ENCODE peak calls at places on chromosomes 12 and 14, in seven cellular contexts. V is OCI-LY7, W is PC-3, X is fibroblast of lung, P is nephron progenitor cell, D is A549, Q is epithelial cell of esophagus. A is an unnamed sample.
A peak's percentile ranks its signal among the peaks of the same experiment; 100 is the strongest.

GRCh38 chr14:77965919-77966435 is 166.1 kb downstream of the ADCK1 start:
- DNase-seq in P (peak; percentile 70), D (peak; percentile 42), X (peak; percentile 11), Q (peak; percentile 37), W (peak; percentile 16), V (no peak), A (peak; percentile 67)

GRCh38 chr12:29562167-29562776 is 64.8 kb upstream of the OVCH1 start:
- DNase-seq in V (no peak), D (no peak), X (peak; percentile 96), P (no peak), Q (no peak), W (no peak), A (no peak)

GRCh38 chr14:60862283-60862682 is 118.6 kb downstream of the TRMT5 start:
- DNase-seq in D (no peak), W (peak; percentile 92), Q (peak; percentile 82), V (no peak), P (no peak), X (peak; percentile 84), A (no peak)

GRCh38 chr14:51094901-51095853 is at the start of gene TRIM9:
- DNase-seq in D (peak; percentile 99), X (peak; percentile 94), Q (peak; percentile 97), W (peak; percentile 99), P (peak; percentile 99), V (peak; percentile 93), A (peak; percentile 99)

GRCh38 chr12:68031881-68032739 is 42.9 kb downstream of the IFNG-AS1 start:
- DNase-seq in P (no peak), V (no peak), Q (no peak), D (no peak), W (no peak), X (no peak), A (no peak)

GRCh38 chr12:93042283-93042682 is 113.2 kb upstream of the EEA1 start:
- DNase-seq in P (no peak), X (no peak), V (no peak), W (no peak), Q (no peak), D (no peak), A (no peak)

GRCh38 chr12:40175489-40175888 is 49.3 kb upstream of the LRRK2 start:
- DNase-seq in X (no peak), P (no peak), D (no peak), W (no peak), V (no peak), Q (no peak), A (no peak)

GRCh38 chr12:124745468-124745890 is 118.2 kb downstream of the SCARB1 start:
- DNase-seq in X (no peak), W (no peak), Q (no peak), P (no peak), V (no peak), D (no peak), A (no peak)

GRCh38 chr14:100030441-100031153 is 34.6 kb upstream of the EVL start:
- DNase-seq in X (peak; percentile 94), D (peak; percentile 37), V (no peak), Q (peak; percentile 88), W (peak; percentile 75), P (no peak), A (no peak)

GRCh38 chr14:105419305-105420091 is at the start of gene MTA1:
- DNase-seq in D (no peak), V (peak; percentile 68), X (peak; percentile 14), W (peak; percentile 37), Q (peak; percentile 45), P (peak; percentile 67), A (peak; percentile 90)

GRCh38 chr12:130391186-130391585 is 53.5 kb downstream of the PIWIL1 start:
- DNase-seq in W (no peak), Q (no peak), V (no peak), D (no peak), X (no peak), P (no peak), A (no peak)

GRCh38 chr12:125092872-125093680 is 27.8 kb downstream of the AACS start:
- DNase-seq in W (peak; percentile 66), P (no peak), Q (peak; percentile 73), D (peak; percentile 63), V (no peak), X (peak; percentile 61), A (no peak)

GRCh38 chr12:43992856-43993255 is 157.0 kb downstream of the TMEM117 start:
- DNase-seq in P (no peak), V (no peak), Q (no peak), W (no peak), X (no peak), D (no peak), A (no peak)

GRCh38 chr14:53881921-53882320 is 74.7 kb downstream of the BMP4 start:
- DNase-seq in P (no peak), W (no peak), D (no peak), X (no peak), V (no peak), Q (no peak), A (no peak)

GRCh38 chr12:18752280-18752920 is 14.5 kb downstream of the CAPZA3 start:
- DNase-seq in X (peak; percentile 94), W (peak; percentile 43), D (peak; percentile 8), Q (peak; percentile 11), P (no peak), V (no peak), A (no peak)

GRCh38 chr14:45664668-45665356 is 411.8 kb upstream of the MIS18BP1 start:
- DNase-seq in V (peak; percentile 3), Q (peak; percentile 39), X (no peak), D (peak; percentile 9), W (peak; percentile 35), P (no peak), A (no peak)
- TF ChIP-seq CTCF in V (peak; percentile 61), Q (peak; percentile 56), X (no peak), D (no peak), W (peak; percentile 47), P (no peak), A (no peak)

GRCh38 chr12:82019533-82019932 is 260.4 kb upstream of the PPFIA2 start:
- DNase-seq in P (no peak), X (no peak), D (peak; percentile 2), Q (peak; percentile 47), W (no peak), V (no peak), A (no peak)
- TF ChIP-seq CTCF in P (peak; percentile 28), X (peak; percentile 16), D (no peak), Q (peak; percentile 50), W (no peak), V (peak; percentile 35), A (no peak)

GRCh38 chr12:104823985-104824441 is 134.1 kb downstream of the SLC41A2 start:
- DNase-seq in Q (no peak), P (no peak), D (peak; percentile 20), V (no peak), W (peak; percentile 19), X (no peak), A (no peak)

GRCh38 chr12:104828015-104828414 is 130.1 kb downstream of the SLC41A2 start:
- DNase-seq in D (no peak), Q (no peak), P (no peak), X (no peak), V (no peak), W (no peak), A (no peak)

GRCh38 chr12:104825408-104825807 is 132.7 kb downstream of the SLC41A2 start:
- DNase-seq in P (no peak), X (peak; percentile 18), D (peak; percentile 36), W (peak; percentile 70), Q (peak; percentile 5), V (peak; percentile 17), A (no peak)

DNA sequence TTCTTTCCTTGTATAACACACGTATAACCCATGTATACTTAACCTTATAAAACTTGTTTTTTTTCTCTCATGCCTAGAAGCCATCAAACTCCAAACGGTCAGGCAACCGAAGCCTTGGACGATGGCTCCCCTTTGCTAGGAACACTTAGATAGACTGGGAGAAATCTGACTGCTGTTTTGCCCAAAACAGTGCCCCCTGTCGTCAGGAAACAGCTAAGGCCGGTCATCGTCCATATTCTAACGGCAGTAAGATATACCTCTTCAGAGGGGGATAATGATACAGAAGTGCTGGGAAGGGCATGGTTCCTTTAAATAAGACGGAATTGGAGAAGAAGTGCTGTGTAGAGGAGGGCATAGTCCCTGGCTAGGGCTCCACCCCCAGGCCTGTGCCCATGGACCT is 130.5 kb downstream of the SLC41A2 start:
- DNase-seq in X (peak; percentile 26), P (no peak), V (no peak), D (no peak), Q (no peak), W (peak; percentile 35), A (no peak)
- TF ChIP-seq CTCF in X (peak; percentile 19), P (peak; percentile 21), V (peak; percentile 30), D (no peak), Q (peak; percentile 31), W (peak; percentile 70), A (no peak)

DNA sequence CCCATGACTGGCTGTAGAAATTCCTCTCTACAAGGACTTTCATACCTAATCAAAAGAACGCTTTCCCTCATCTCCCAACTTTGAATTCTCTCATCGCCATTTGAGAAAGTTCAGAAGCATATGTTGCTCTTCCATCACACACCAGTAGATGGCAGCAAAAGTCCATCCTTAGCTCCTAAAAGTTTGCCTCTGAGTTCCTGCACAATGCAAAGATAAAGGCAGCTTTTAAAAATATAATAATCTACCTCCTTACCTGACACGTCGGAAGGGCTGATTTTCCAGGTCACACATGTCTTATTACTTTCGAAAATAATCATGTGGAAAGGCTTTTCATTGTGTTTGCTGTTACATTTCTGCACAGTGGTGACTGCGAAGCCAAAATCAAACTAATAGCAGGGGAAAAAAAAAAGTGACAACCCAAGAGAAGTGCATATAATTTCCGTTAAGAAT is 456.7 kb upstream of the SEL1L start:
- DNase-seq in V (peak; percentile 57), X (peak; percentile 60), W (peak; percentile 66), Q (peak; percentile 66), D (peak; percentile 52), P (peak; percentile 67), A (peak; percentile 23)
- TF ChIP-seq CTCF in V (peak; percentile 91), X (peak; percentile 93), W (peak; percentile 85), Q (peak; percentile 97), D (peak; percentile 73), P (peak; percentile 95), A (peak; percentile 74)

DNA sequence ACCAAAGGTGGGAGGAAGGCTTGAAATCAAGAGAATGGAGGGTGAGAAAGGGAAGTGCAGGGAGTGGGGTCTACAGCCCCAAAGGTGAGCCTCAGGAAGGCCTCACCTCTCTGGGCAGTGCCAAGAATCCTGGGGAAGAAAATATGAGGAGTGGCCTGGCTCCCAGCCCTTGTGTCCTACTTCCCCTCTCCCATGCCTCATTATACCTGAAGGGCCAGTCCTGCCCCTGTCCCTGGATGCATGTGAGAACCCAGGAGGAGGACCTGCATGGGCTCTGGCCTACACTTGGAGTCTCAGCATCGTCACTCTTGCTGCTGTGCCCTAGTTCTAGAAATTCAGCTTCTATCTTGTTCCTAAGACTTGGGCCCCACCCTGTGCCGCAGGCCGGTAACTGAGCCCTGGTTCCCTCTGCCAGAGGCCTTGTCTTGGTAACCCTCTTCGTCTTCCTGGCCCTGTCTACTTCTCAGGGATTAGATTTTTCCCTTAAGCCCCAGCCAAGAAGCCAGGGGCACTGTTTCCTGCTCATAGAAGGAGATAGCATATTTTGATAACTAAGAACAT is 10.9 kb upstream of the MYH7 start:
- DNase-seq in Q (peak; percentile 19), D (no peak), V (no peak), P (no peak), W (no peak), X (no peak), A (no peak)
- TF ChIP-seq CTCF in Q (peak; percentile 34), D (no peak), V (no peak), P (no peak), W (no peak), X (no peak), A (no peak)

A was measured in GM13976.